ENCODE peak calls at places on chromosomes 16 and 17, in four cellular contexts. Y is MM.1S, J is mammary epithelial cell, A is GM23248. R is an unnamed sample.

GRCh38 chr16:48044117-48044516 is 111.7 kb downstream of the ABCC12 start:
- DNase-seq in A (no peak), Y (no peak), J (no peak), R (no peak)

GRCh38 chr17:798246-798645 is 16.1 kb downstream of the MRM3 start:
- DNase-seq in J (no peak), Y (no peak), A (no peak), R (no peak)

GRCh38 chr16:57882797-57883196 is 80.5 kb upstream of the KIFC3 start:
- DNase-seq in J (no peak), A (peak; percentile 73), Y (no peak), R (no peak)

GRCh38 chr17:30345527-30346075 is 11.7 kb upstream of the TMIGD1 start:
- DNase-seq in J (peak; percentile 39), Y (no peak), A (no peak), R (no peak)

GRCh38 chr16:12329246-12329995 is 352.9 kb downstream of the SNX29 start:
- DNase-seq in J (no peak), A (no peak), Y (no peak), R (no peak)

GRCh38 chr17:43860077-43860725 is 13.2 kb downstream of the CD300LG start:
- DNase-seq in J (no peak), A (peak; percentile 59), Y (no peak), R (no peak)

GRCh38 chr16:4351880-4352279 is 759 bp upstream of the PAM16 start:
- DNase-seq in Y (no peak), A (peak; percentile 69), J (no peak), R (no peak)

GRCh38 chr16:10984509-10984908 is 40.1 kb downstream of the CLEC16A start:
- DNase-seq in Y (peak; percentile 87), A (peak; percentile 60), J (no peak), R (no peak)

GRCh38 chr16:67015317-67015731 is 13.6 kb upstream of the CBFB start:
- DNase-seq in Y (no peak), J (no peak), A (no peak), R (no peak)

GRCh38 chr17:77140878-77141767 is at the start of gene SEC14L1:
- DNase-seq in Y (peak; percentile 66), A (peak; percentile 77), J (peak; percentile 35), R (peak; percentile 26)

GRCh38 chr16:2848933-2849332 is 9.0 kb downstream of the PRSS22 start:
- DNase-seq in J (no peak), Y (no peak), A (no peak), R (no peak)

GRCh38 chr16:81366316-81366932 is 51.7 kb downstream of the GAN start:
- DNase-seq in Y (peak; percentile 34), J (peak; percentile 42), A (peak; percentile 70), R (no peak)

GRCh38 chr17:19016297-19016696 is 11.7 kb upstream of the FAM83G start:
- DNase-seq in A (no peak), Y (no peak), J (no peak), R (no peak)

GRCh38 chr16:4538067-4538385 is 547 bp downstream of the CDIP1 start:
- DNase-seq in A (peak; percentile 55), Y (no peak), J (no peak), R (no peak)

GRCh38 chr17:30905742-30906100 is 317 bp downstream of the TEFM start:
- DNase-seq in A (peak; percentile 55), Y (no peak), J (no peak), R (no peak)

GRCh38 chr17:83064732-83065659 is 14.4 kb upstream of the METRNL start:
- DNase-seq in A (no peak), J (no peak), Y (no peak), R (no peak)

GRCh38 chr17:47643116-47643515 is 6.6 kb upstream of the KPNB1 start:
- DNase-seq in A (no peak), Y (no peak), J (peak; percentile 41), R (no peak)

GRCh38 chr16:11417487-11417886 is 72.2 kb downstream of the RMI2 start:
- DNase-seq in A (no peak), Y (no peak), J (no peak), R (no peak)

GRCh38 chr17:29620779-29621500 is 1.8 kb downstream of the CORO6 start:
- DNase-seq in Y (no peak), A (no peak), J (no peak), R (no peak)

GRCh38 chr17:73313526-73314127 is 1.8 kb upstream of the CDC42EP4 start:
- DNase-seq in A (no peak), Y (no peak), J (no peak), R (no peak)

GRCh38 chr16:88073201-88073721 is 122.0 kb downstream of the BANP start:
- DNase-seq in J (no peak), A (no peak), Y (no peak), R (no peak)

GRCh38 chr17:75109047-75109406 is 742 bp upstream of the ARMC7 start:
- DNase-seq in Y (no peak), A (no peak), J (no peak), R (no peak)
- TF ChIP-seq EZH2 in Y (no peak), A (no peak), J (no peak), R (no peak)

DNA sequence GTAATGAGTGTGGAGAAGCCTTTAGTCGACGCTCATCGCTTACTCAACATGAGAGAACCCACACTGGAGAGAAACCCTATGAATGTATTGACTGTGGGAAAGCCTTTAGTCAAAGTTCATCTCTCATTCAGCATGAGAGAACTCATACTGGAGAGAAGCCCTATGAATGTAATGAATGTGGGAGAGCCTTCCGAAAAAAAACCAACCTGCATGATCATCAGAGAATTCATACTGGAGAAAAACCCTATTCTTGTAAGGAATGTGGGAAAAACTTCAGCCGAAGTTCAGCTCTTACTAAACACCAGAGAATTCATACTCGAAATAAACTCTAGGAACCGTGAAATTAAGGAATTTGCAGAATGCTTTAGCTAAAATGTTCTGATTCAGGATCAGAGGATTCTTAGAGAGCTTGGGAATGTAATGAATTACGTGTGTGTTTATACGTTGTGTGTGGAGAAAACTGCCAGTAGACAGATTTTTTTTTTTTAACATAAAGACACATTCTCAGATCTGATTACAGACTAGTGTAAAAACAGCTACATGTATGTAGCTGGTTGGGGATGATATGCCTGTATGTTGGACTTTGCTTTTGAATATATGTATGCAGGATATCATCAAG is 25.4 kb downstream of the ZFP90 start:
- DNase-seq in J (no peak), A (peak; percentile 28), Y (no peak), R (no peak)
- H3K9me3 ChIP-seq in J (peaks cover 82% of the 10 kb centered on the region), A (peaks cover 46% of the 10 kb centered on the region), Y (peaks cover 3% of the 10 kb centered on the region), R (peaks cover 92% of the 10 kb centered on the region)

GRCh38 chr17:36947922-36948716 is 635 bp upstream of the AATF start:
- DNase-seq in A (no peak), Y (no peak), J (no peak), R (no peak)
- H3K27ac ChIP-seq in A (peak overlapping the region; percentile 91), Y (no peak overlapping the region), J (no peak overlapping the region), R (peak overlapping the region; percentile 80)

DNA sequence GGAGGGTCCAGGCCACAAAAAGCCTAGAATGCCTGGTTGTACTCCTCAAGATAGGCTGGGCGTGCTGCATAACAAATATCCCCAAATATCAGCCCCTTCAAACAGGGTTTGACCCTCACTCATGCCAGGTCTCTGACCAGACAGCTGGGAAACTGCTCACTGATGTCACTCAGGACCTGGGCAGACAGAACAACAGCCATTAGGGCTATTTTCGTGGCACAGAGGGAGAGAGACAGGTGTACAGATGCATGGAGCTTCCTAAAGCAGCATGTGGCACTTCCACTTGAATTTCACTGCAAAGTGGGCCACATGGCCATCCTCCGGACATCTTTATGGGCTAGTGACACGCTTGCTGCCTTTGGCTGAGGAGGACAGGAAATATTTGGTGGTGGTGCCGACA is 73.1 kb downstream of the SREBF1 start:
- DNase-seq in J (no peak), Y (no peak), A (no peak), R (no peak)
- TF ChIP-seq EZH2 in J (no peak), Y (no peak), A (no peak), R (no peak)

GRCh38 chr17:21689604-21690003 is 2.7 kb upstream of the KCNJ18 start:
- DNase-seq in A (peak; percentile 99), Y (no peak), J (peak; percentile 61), R (no peak)
- H3K9me3 ChIP-seq in A (no peaks in the 10 kb centered on the region), Y (no peaks in the 10 kb centered on the region), J (peaks cover 51% of the 10 kb centered on the region), R (peaks cover 2% of the 10 kb centered on the region)

DNA sequence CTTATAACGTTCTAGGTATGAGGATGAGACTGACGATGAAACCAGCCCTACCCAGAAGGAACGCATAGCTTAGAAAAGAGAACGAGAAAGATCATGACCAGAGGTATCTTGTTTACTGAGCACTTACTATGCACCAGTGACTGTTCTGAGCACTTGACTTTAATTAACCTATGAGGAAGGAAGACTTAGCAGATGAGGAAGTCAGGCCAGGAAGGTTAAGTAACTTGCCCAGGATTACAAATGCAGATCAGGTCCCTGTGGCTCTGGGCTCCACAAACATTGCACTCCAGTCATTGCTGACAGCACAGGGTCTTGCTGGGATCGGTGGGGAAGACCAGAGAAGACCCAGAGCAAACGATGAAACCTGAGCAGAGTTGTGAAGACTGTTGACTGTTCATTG is 7.1 kb downstream of the KRT13 start:
- DNase-seq in Y (no peak), J (no peak), A (no peak), R (no peak)
- H3K27ac ChIP-seq in Y (no peak overlapping the region), J (peak overlapping the region; percentile 78), A (no peak overlapping the region), R (no peak overlapping the region)

GRCh38 chr16:68235882-68236803 is at the start of gene ESRP2:
- DNase-seq in A (peak; percentile 24), J (peak; percentile 90), Y (no peak), R (no peak)
- TF ChIP-seq EZH2 in A (no peak), J (no peak), Y (no peak), R (no peak)

DNA sequence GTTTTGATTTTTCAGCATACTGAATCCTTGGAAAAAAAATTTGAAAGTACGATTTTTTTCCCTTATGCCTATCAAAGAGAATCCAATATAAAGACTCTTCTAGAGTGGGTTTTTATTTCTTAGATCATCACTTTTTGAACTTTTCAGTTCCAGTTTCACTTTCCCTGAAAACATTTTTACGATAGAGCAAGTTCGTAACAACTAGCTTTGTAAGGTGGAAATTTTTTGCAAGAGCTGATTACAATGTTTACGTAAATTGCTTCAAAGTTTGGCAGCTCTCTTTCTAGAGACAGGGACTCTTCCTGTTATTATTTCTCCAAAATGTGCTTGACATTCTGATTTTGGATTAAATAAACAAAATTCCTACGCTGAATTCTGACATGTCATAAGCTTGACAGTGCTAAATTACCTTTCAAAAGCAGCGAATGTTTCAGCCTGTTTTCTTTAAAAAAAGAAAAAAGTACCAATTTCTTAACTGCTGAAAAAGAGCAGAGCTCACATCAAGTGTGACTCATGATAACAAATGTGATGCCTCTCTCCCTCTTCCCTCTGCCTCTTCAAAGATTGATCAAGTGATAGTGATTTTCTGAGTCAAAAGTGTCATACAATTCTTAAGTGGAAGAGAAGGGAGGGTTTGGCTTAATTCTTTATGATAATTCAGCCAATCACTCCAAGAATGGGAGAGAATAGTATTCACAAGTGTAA is 175.2 kb downstream of the KCNJ2 start:
- DNase-seq in A (peak; percentile 35), J (peak; percentile 9), Y (peak; percentile 72), R (no peak)
- H3K9me3 ChIP-seq in A (no peaks in the 10 kb centered on the region), J (no peaks in the 10 kb centered on the region), Y (no peaks in the 10 kb centered on the region), R (no peaks in the 10 kb centered on the region)

GRCh38 chr16:85983606-85984005 is 84.6 kb downstream of the IRF8 start:
- DNase-seq in A (no peak), J (no peak), Y (no peak), R (no peak)
- H3K27ac ChIP-seq in A (no peak overlapping the region), J (no peak overlapping the region), Y (no peak overlapping the region), R (no peak overlapping the region)

GRCh38 chr16:31488630-31489564 is 6.0 kb downstream of the SLC5A2 start:
- DNase-seq in A (no peak), Y (no peak), J (no peak), R (no peak)

GRCh38 chr16:31485571-31485970 is 2.6 kb downstream of the SLC5A2 start:
- DNase-seq in J (no peak), Y (no peak), A (no peak), R (no peak)

GRCh38 chr16:31486036-31486435 is 3.1 kb downstream of the SLC5A2 start:
- DNase-seq in J (no peak), Y (no peak), A (no peak), R (no peak)

GRCh38 chr16:31487720-31488629 is 5.1 kb downstream of the SLC5A2 start:
- DNase-seq in J (peak; percentile 66), A (peak; percentile 53), Y (peak; percentile 73), R (peak; percentile 58)

GRCh38 chr16:31487076-31487719 is 4.3 kb downstream of the SLC5A2 start:
- DNase-seq in A (no peak), J (no peak), Y (no peak), R (no peak)
- TF ChIP-seq EZH2 in A (no peak), J (no peak), Y (no peak), R (no peak)